ENCODE peak calls at places on chromosome 19, in four cellular contexts. S is cardiac muscle cell; R is CD8-positive, alpha-beta T cell; M is tibial artery. G is an unnamed sample.

GRCh38 chr19:13502231-13502630 is 4.0 kb downstream of the CACNA1A start:
- DNase-seq in M (no peak), S (no peak), R (no peak), G (no peak)

GRCh38 chr19:43715776-43716175 is at the start of gene IRGC:
- DNase-seq in S (no peak), M (no peak), R (no peak), G (no peak)

GRCh38 chr19:35509018-35509652 is 4.3 kb downstream of the DMKN start:
- DNase-seq in R (peak; percentile 40), M (no peak), S (no peak), G (peak; percentile 87)

GRCh38 chr19:40221858-40222619 is 3.9 kb upstream of the TTC9B start:
- DNase-seq in R (peak; percentile 76), M (peak; percentile 91), S (peak; percentile 93), G (peak; percentile 94)

GRCh38 chr19:29532097-29532496 is 6.3 kb downstream of the VSTM2B start:
- DNase-seq in S (no peak), M (no peak), R (no peak), G (no peak)

GRCh38 chr19:18650468-18651001 is 13.7 kb downstream of the KLHL26 start:
- DNase-seq in S (peak; percentile 69), M (peak; percentile 99), R (no peak), G (no peak)

GRCh38 chr19:8526345-8527062 is 12.5 kb upstream of the ZNF414 start:
- DNase-seq in S (peak; percentile 95), R (no peak), M (peak; percentile 93), G (no peak)

GRCh38 chr19:46542428-46543230 is 47.0 kb upstream of the PNMA8B start:
- DNase-seq in R (peak; percentile 85), M (peak; percentile 94), S (peak; percentile 92), G (peak; percentile 81)

GRCh38 chr19:32418155-32418554 is 12.6 kb downstream of the DPY19L3 start:
- DNase-seq in S (no peak), R (no peak), M (no peak), G (no peak)

GRCh38 chr19:17598953-17599352 is 43.5 kb downstream of the COLGALT1 start:
- DNase-seq in R (no peak), S (no peak), M (no peak), G (no peak)

GRCh38 chr19:3671680-3672574 is 28.3 kb downstream of the PIP5K1C start:
- DNase-seq in M (no peak), R (peak; percentile 16), S (peak; percentile 40), G (peak; percentile 67)

GRCh38 chr19:42553292-42554045 is 25.2 kb upstream of the CEACAM1 start:
- DNase-seq in M (no peak), S (peak; percentile 82), R (no peak), G (no peak)

GRCh38 chr19:48815870-48816501 is 5.2 kb upstream of the BCAT2 start:
- DNase-seq in R (no peak), M (no peak), S (no peak), G (peak; percentile 62)

GRCh38 chr19:35143231-35143715 is at the start of gene FXYD7:
- DNase-seq in M (no peak), S (no peak), R (peak; percentile 22), G (no peak)

GRCh38 chr19:7924651-7925170 is 1.2 kb downstream of the CTXN1 start:
- DNase-seq in R (no peak), M (no peak), S (no peak), G (no peak)

GRCh38 chr19:11269408-11269807 is 7.1 kb upstream of the DOCK6 start:
- DNase-seq in M (no peak), R (no peak), S (no peak), G (peak; percentile 16)

GRCh38 chr19:17329061-17329767 is 5.4 kb downstream of the ANO8 start:
- DNase-seq in R (no peak), S (no peak), M (no peak), G (no peak)

GRCh38 chr19:35347171-35347929 is at the start of gene FFAR1:
- DNase-seq in R (peak; percentile 33), S (no peak), M (peak; percentile 48), G (peak; percentile 80)

GRCh38 chr19:1080360-1081161 is 13.6 kb downstream of the ARHGAP45 start:
- DNase-seq in R (peak; percentile 9), S (no peak), M (no peak), G (no peak)

GRCh38 chr19:49339364-49340068 is 4.3 kb downstream of the CD37 start:
- DNase-seq in S (peak; percentile 96), R (no peak), M (peak; percentile 97), G (no peak)

GRCh38 chr19:17835182-17836006 is 12.4 kb downstream of the JAK3 start:
- DNase-seq in S (peak; percentile 42), R (no peak), M (no peak), G (no peak)

GRCh38 chr19:16904599-16904998 is 15.8 kb downstream of the F2RL3 start:
- DNase-seq in S (no peak), R (no peak), M (no peak), G (no peak)

GRCh38 chr19:16180611-16181010 is 4.6 kb upstream of the FAM32A start:
- DNase-seq in S (peak; percentile 52), M (no peak), R (no peak), G (no peak)

GRCh38 chr19:56253737-56254136 is 18.8 kb upstream of the EDDM13 start:
- DNase-seq in M (no peak), S (peak; percentile 75), R (no peak), G (peak; percentile 63)

GRCh38 chr19:57802269-57802668 is 12.4 kb downstream of the ZNF552 start:
- DNase-seq in S (no peak), R (no peak), M (no peak), G (peak; percentile 55)

GRCh38 chr19:7623725-7624603 is 5.4 kb downstream of the XAB2 start:
- DNase-seq in S (no peak), M (no peak), R (no peak), G (no peak)

GRCh38 chr19:38149597-38149996 is 74.4 kb downstream of the DPF1 start:
- DNase-seq in M (no peak), R (no peak), S (peak; percentile 14), G (no peak)

GRCh38 chr19:58579473-58580142 is 6.5 kb upstream of the MZF1 start:
- DNase-seq in R (no peak), S (no peak), M (no peak), G (no peak)

GRCh38 chr19:15399635-15400034 is 19.2 kb downstream of the AKAP8L start:
- DNase-seq in M (peak; percentile 51), R (no peak), S (no peak), G (no peak)

GRCh38 chr19:48330012-48330681 is 4.8 kb downstream of the EMP3 start:
- DNase-seq in S (no peak), M (peak; percentile 75), R (peak; percentile 82), G (peak; percentile 83)

GRCh38 chr19:48484931-48485612 is 15.9 kb downstream of the CYTH2 start:
- DNase-seq in S (no peak), M (no peak), R (no peak), G (no peak)

GRCh38 chr19:48967346-48968178 is 2.5 kb downstream of the FTL start:
- DNase-seq in M (peak; percentile 80), R (no peak), S (peak; percentile 86), G (no peak)

GRCh38 chr19:11142528-11143171 is 12.9 kb downstream of the SPC24 start:
- DNase-seq in M (peak; percentile 97), R (no peak), S (peak; percentile 98), G (no peak)

GRCh38 chr19:31416548-31416947 is 67.3 kb upstream of the TSHZ3 start:
- DNase-seq in S (no peak), R (no peak), M (no peak), G (no peak)
- TF ChIP-seq CTCF in S (no peak), R (no peak), M (no peak), G (no peak)

DNA sequence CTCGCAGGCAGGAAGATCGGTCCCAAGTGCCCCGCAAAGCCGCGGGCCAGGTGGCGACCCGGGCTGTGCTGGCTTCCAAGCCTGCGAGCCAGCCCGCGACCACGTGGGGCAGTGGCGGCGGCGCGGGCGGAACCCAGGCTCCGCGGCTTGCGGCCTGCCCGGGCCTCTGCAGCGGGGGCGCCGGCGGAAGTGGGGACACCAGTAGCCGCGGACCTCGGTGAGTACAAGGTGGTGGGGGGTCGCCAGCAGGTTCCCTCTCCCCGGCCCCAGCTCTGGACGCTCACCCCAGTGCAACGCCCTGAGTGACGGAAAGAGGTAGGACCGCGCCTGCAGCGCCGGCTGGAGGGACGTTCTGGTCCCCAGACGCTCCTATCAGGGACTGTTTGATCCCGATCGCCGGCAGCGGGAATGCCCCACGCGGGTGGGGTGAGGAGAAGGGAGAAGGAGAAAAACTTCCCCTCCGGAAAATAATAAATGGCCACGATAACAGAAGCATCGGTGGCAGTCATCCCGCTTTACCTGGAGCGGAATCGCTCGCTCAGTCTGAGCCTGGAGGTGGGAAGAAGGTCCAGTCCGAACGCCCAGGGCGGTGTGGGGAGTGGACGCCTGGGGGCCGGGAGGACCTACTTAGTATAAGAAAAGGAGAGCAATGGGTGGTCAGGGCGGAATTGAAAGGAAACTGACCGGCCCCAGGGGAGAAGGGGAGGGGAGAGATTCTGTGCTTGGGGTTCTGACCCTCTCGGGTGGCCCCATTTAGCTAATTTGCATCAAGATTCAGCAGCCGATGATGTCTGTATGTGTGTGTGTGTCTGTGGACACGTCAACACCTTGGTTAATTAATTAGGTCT is at the start of gene GEMIN7:
- DNase-seq in S (peak; percentile 82), R (peak; percentile 80), M (peak; percentile 76), G (peak; percentile 85)
- TF ChIP-seq CTCF in S (no peak), R (no peak), M (peak; percentile 21), G (no peak)

GRCh38 chr19:54482889-54483288 is 9.8 kb upstream of the CDC42EP5 start:
- DNase-seq in M (no peak), S (no peak), R (no peak), G (no peak)
- TF ChIP-seq CTCF in M (no peak), S (no peak), R (no peak), G (no peak)

DNA sequence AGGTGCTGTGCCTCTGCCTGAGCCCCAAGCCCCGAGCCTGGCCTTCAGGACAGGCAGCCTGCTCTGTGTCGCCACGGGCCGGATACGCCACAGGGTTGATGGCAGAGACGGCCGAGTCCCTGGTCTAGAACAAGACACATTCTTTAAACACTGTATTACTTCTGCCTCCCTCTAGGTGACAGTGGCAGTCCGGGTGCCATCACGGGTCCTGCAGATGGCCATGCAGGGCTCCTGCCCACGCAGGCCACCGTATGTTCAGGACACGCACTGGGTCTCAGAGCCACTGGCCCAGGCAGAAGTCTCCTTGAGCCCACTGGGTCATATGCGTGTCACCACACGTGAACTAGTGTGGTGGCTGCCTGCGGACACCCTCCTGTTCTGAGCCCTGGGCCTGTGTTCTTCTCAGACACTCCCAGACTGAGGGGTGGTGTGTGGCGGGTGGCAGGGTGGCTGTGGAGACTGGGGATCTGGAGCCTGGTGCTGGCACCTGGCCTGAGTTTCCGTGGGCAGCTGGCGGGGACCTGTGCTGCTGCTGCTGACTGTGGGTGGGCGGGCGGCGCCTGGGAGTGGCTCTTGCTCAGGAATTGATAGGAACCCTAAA is 4.4 kb downstream of the PLEKHJ1 start:
- DNase-seq in S (no peak), R (no peak), M (no peak), G (no peak)
- TF ChIP-seq CTCF in S (no peak), R (no peak), M (no peak), G (peak; percentile 4)

GRCh38 chr19:51163257-51163656 is 21.2 kb downstream of the SIGLEC7 start:
- DNase-seq in S (no peak), R (no peak), M (no peak), G (no peak)
- TF ChIP-seq CTCF in S (no peak), R (no peak), M (no peak), G (no peak)

G was measured in GM13976.